ENCODE peak calls at places on chromosomes 6 and 20, in eight cellular contexts. J, G, Q, R, D, K, N and U are unnamed samples.
A peak's percentile ranks its signal among the peaks of the same experiment; 100 is the strongest.

GRCh38 chr20:51447097-51447764 is 95.3 kb downstream of the NFATC2 start:
- DNase-seq in J (no peak), G (peak; percentile 91), Q (peak; percentile 96), R (no peak), D (no peak), K (no peak), N (no peak), U (no peak)

GRCh38 chr6:93418448-93419303 is 683 bp downstream of the EPHA7 start:
- DNase-seq in J (no peak), G (no peak), Q (peak; percentile 80), R (no peak), D (no peak), K (peak; percentile 54), N (no peak), U (no peak)

GRCh38 chr20:62201173-62202082 is 18.6 kb downstream of the MTG2 start:
- DNase-seq in J (no peak), G (no peak), Q (no peak), R (peak; percentile 49), D (no peak), K (no peak), N (no peak), U (peak; percentile 82)

GRCh38 chr6:1499798-1500197 is 109.9 kb upstream of the FOXC1 start:
- DNase-seq in J (no peak), G (no peak), Q (no peak), R (no peak), D (no peak), K (no peak), N (no peak), U (no peak)

GRCh38 chr20:51862796-51863195 is 60.5 kb upstream of the SALL4 start:
- DNase-seq in J (no peak), G (no peak), Q (peak; percentile 62), R (no peak), D (no peak), K (no peak), N (no peak), U (no peak)

GRCh38 chr6:26027491-26028211 is 59.6 kb upstream of the HFE start:
- DNase-seq in J (no peak), G (no peak), Q (no peak), R (no peak), D (no peak), K (no peak), N (no peak), U (peak; percentile 35)

GRCh38 chr6:6682225-6682624 is 93.7 kb downstream of the LY86 start:
- DNase-seq in J (no peak), G (no peak), Q (peak; percentile 37), R (no peak), D (no peak), K (no peak), N (no peak), U (no peak)

GRCh38 chr20:11890331-11891080 is 27.2 kb upstream of the BTBD3 start:
- DNase-seq in J (no peak), G (peak; percentile 90), Q (peak; percentile 98), R (peak; percentile 26), D (peak; percentile 93), K (peak; percentile 93), N (no peak), U (no peak)

GRCh38 chr6:44642870-44643522 is 255.5 kb downstream of the CDC5L start:
- DNase-seq in J (no peak), G (no peak), Q (no peak), R (no peak), D (peak; percentile 12), K (peak; percentile 34), N (no peak), U (no peak)

GRCh38 chr6:2945069-2945452 is 26.3 kb downstream of the SERPINB6 start:
- DNase-seq in J (no peak), G (no peak), Q (peak; percentile 47), R (no peak), D (no peak), K (no peak), N (no peak), U (no peak)

GRCh38 chr20:58888521-58889333 is 36.2 kb downstream of the GNAS start:
- DNase-seq in J (peak; percentile 76), G (peak; percentile 88), Q (peak; percentile 93), R (peak; percentile 87), D (peak; percentile 88), K (peak; percentile 62), N (peak; percentile 69), U (peak; percentile 78)

GRCh38 chr6:36967757-36968156 is 13.2 kb downstream of the PI16 start:
- DNase-seq in J (no peak), G (no peak), Q (no peak), R (no peak), D (no peak), K (no peak), N (no peak), U (no peak)

GRCh38 chr6:169559001-169559441 is 142.8 kb downstream of the WDR27 start:
- DNase-seq in J (no peak), G (no peak), Q (no peak), R (no peak), D (no peak), K (no peak), N (no peak), U (no peak)

GRCh38 chr6:99602519-99603420 is 3.9 kb upstream of the PRDM13 start:
- DNase-seq in J (no peak), G (no peak), Q (no peak), R (no peak), D (no peak), K (no peak), N (no peak), U (no peak)

GRCh38 chr20:1964061-1964460 is 29.8 kb downstream of the PDYN start:
- DNase-seq in J (no peak), G (no peak), Q (no peak), R (no peak), D (peak; percentile 84), K (no peak), N (no peak), U (no peak)

GRCh38 chr6:23027281-23027680 is 457.9 kb downstream of the HDGFL1 start:
- DNase-seq in J (no peak), G (no peak), Q (no peak), R (no peak), D (no peak), K (peak; percentile 83), N (no peak), U (no peak)

GRCh38 chr20:35251613-35251940 is 25.1 kb downstream of the MMP24 start:
- DNase-seq in J (no peak), G (no peak), Q (no peak), R (no peak), D (no peak), K (no peak), N (no peak), U (no peak)

GRCh38 chr6:107458687-107459282 is 579 bp downstream of the PDSS2 start:
- DNase-seq in J (no peak), G (no peak), Q (peak; percentile 67), R (peak; percentile 66), D (no peak), K (no peak), N (peak; percentile 18), U (peak; percentile 71)

GRCh38 chr6:132443206-132443605 is 41.9 kb upstream of the MOXD1 start:
- DNase-seq in J (no peak), G (no peak), Q (no peak), R (no peak), D (no peak), K (no peak), N (no peak), U (no peak)

GRCh38 chr6:56843476-56844349 is 111.2 kb upstream of the BEND6 start:
- DNase-seq in J (no peak), G (peak; percentile 81), Q (peak; percentile 94), R (peak; percentile 73), D (peak; percentile 90), K (peak; percentile 87), N (peak; percentile 19), U (no peak)

GRCh38 chr6:169119669-169120068 is 134.0 kb downstream of the THBS2 start:
- DNase-seq in J (no peak), G (no peak), Q (no peak), R (no peak), D (no peak), K (no peak), N (no peak), U (no peak)

GRCh38 chr6:137390264-137390787 is 103.9 kb downstream of the OLIG3 start:
- DNase-seq in J (no peak), G (no peak), Q (no peak), R (no peak), D (no peak), K (no peak), N (no peak), U (no peak)

GRCh38 chr6:20402181-20403079 is 751 bp downstream of the E2F3 start:
- DNase-seq in J (peak; percentile 16), G (peak; percentile 77), Q (peak; percentile 71), R (peak; percentile 42), D (peak; percentile 90), K (peak; percentile 16), N (peak; percentile 11), U (peak; percentile 70)

GRCh38 chr6:984031-984430 is 291.1 kb upstream of the EXOC2 start:
- DNase-seq in J (no peak), G (no peak), Q (no peak), R (no peak), D (no peak), K (no peak), N (no peak), U (no peak)

GRCh38 chr6:111813247-111814162 is 59.7 kb downstream of the FYN start:
- DNase-seq in J (no peak), G (no peak), Q (no peak), R (no peak), D (no peak), K (no peak), N (no peak), U (no peak)